ENCODE peak calls at places on chromosomes 3 and 15, in five cellular contexts. I is pons; J is WTC11; R is Peyer's patch; U is activated T-helper 1 cell treated with anti-CD3 and anti-CD28 coated beads, Interleukin-2, amount 50 U/mL, for 16 hours. O is an unnamed sample.
A peak's percentile ranks its signal among the peaks of the same experiment; 100 is the strongest.

GRCh38 chr3:162936706-162937105 is 1440.1 kb downstream of the OTOL1 start:
- DNase-seq in I (no peak), R (no peak), U (no peak), J (no peak), O (no peak)

GRCh38 chr3:54859204-54859603 is 68.7 kb downstream of the LRTM1 start:
- DNase-seq in R (no peak), I (no peak), J (no peak), U (no peak), O (no peak)

GRCh38 chr15:82014989-82015388 is 30.8 kb downstream of the MEX3B start:
- DNase-seq in J (no peak), R (no peak), I (no peak), U (no peak), O (no peak)

GRCh38 chr3:123692041-123692440 is 107.2 kb upstream of the HACD2 start:
- DNase-seq in I (no peak), R (no peak), U (no peak), J (no peak), O (no peak)

GRCh38 chr3:149371001-149371722 is 6.3 kb downstream of the TM4SF1 start:
- DNase-seq in J (no peak), R (no peak), U (no peak), I (peak; percentile 75), O (no peak)

GRCh38 chr3:101340591-101340990 is 20.2 kb upstream of the IMPG2 start:
- DNase-seq in R (no peak), U (no peak), I (no peak), J (no peak), O (no peak)

GRCh38 chr3:124063168-124063909 is 71.4 kb upstream of the ROPN1 start:
- DNase-seq in U (no peak), R (no peak), J (no peak), I (no peak), O (no peak)

GRCh38 chr15:90557147-90557546 is 27.4 kb downstream of the CRTC3 start:
- DNase-seq in I (no peak), R (no peak), J (no peak), U (no peak), O (no peak)

GRCh38 chr3:116440196-116440595 is 5.1 kb downstream of the LSAMP start:
- DNase-seq in R (no peak), U (no peak), I (no peak), J (no peak), O (no peak)